ENCODE peak calls at places on chromosomes 4 and X, in eight cellular contexts. Z is HFF-Myc, A is HCT116, W is A549, X is AG10803, N is astrocyte, R is fibroblast of pulmonary artery, E is esophagus squamous epithelium. S is an unnamed sample.

GRCh38 chrX:151713859-151714258 is 2.0 kb upstream of the FATE1 start:
- DNase-seq in Z (no peak), A (peak), W (peak), X (no peak), N (no peak), R (peak), E (no peak), S (no peak)

GRCh38 chr4:27635936-27636913 is 775.6 kb downstream of the STIM2 start:
- DNase-seq in Z (no peak), A (no peak), W (no peak), X (no peak), N (no peak), R (no peak), E (no peak), S (no peak)

GRCh38 chr4:4870493-4871266 is 11.2 kb downstream of the MSX1 start:
- DNase-seq in Z (no peak), A (no peak), W (no peak), X (no peak), N (no peak), R (no peak), E (no peak), S (no peak)

GRCh38 chr4:73573794-73574528 is 46.3 kb downstream of the RASSF6 start:
- DNase-seq in Z (peak), A (peak), W (peak), X (peak), N (peak), R (peak), E (no peak), S (peak)

GRCh38 chr4:137307806-137308205 is 224.5 kb downstream of the PCDH18 start:
- DNase-seq in Z (no peak), A (no peak), W (no peak), X (peak), N (peak), R (peak), E (no peak), S (peak)

GRCh38 chr4:14924945-14925344 is 77.3 kb upstream of the CPEB2 start:
- DNase-seq in Z (no peak), A (no peak), W (no peak), X (no peak), N (no peak), R (no peak), E (no peak), S (no peak)

GRCh38 chr4:110084154-110084553 is 114.3 kb downstream of the ELOVL6 start:
- DNase-seq in Z (no peak), A (no peak), W (no peak), X (no peak), N (no peak), R (no peak), E (no peak), S (no peak)

GRCh38 chr4:11182586-11183357 is 245.9 kb downstream of the HS3ST1 start:
- DNase-seq in Z (no peak), A (no peak), W (no peak), X (no peak), N (peak), R (peak), E (no peak), S (no peak)

GRCh38 chrX:150365953-150366911 is 3.1 kb downstream of the MAMLD1 start:
- DNase-seq in Z (no peak), A (no peak), W (no peak), X (peak), N (peak), R (peak), E (no peak), S (no peak)

GRCh38 chrX:30659421-30659820 is 6.2 kb downstream of the GK start:
- DNase-seq in Z (no peak), A (no peak), W (peak), X (peak), N (peak), R (peak), E (no peak), S (no peak)

GRCh38 chrX:132704769-132705168 is 215.9 kb upstream of the MBNL3 start:
- DNase-seq in Z (no peak), A (no peak), W (no peak), X (no peak), N (no peak), R (no peak), E (no peak), S (no peak)

GRCh38 chr4:10013722-10014121 is 7.6 kb downstream of the SLC2A9 start:
- DNase-seq in Z (no peak), A (peak), W (no peak), X (peak), N (no peak), R (peak), E (no peak), S (no peak)

GRCh38 chr4:2363951-2364653 is 54.3 kb downstream of the ZFYVE28 start:
- DNase-seq in Z (no peak), A (no peak), W (no peak), X (no peak), N (no peak), R (no peak), E (no peak), S (no peak)
- H3K4me3 ChIP-seq in Z (peak), A (no peak), W (no peak), X (peak), N (peak), R (peak), E (peak), S (peak)

GRCh38 chrX:153926594-153926862 is 464 bp upstream of the ARHGAP4 start:
- DNase-seq in Z (no peak), A (no peak), W (no peak), X (no peak), N (no peak), R (no peak), E (no peak), S (no peak)

GRCh38 chrX:153925387-153925738 is 701 bp downstream of the ARHGAP4 start:
- DNase-seq in Z (no peak), A (no peak), W (no peak), X (no peak), N (no peak), R (no peak), E (no peak), S (no peak)

GRCh38 chrX:153927686-153927935 is 1.5 kb upstream of the ARHGAP4 start:
- DNase-seq in Z (no peak), A (no peak), W (peak), X (peak), N (no peak), R (no peak), E (no peak), S (no peak)

GRCh38 chrX:153926863-153927685 is 1.0 kb upstream of the ARHGAP4 start:
- DNase-seq in Z (no peak), A (no peak), W (no peak), X (peak), N (peak), R (peak), E (peak), S (no peak)

GRCh38 chrX:153925739-153926593 is at the start of gene ARHGAP4:
- DNase-seq in Z (no peak), A (peak), W (no peak), X (no peak), N (no peak), R (no peak), E (no peak), S (no peak)
- TF ChIP-seq CTCF in Z (no peak), A (no peak), W (no peak), X (no peak), N (no peak), R (no peak), E (no peak), S (no peak)

GRCh38 chr4:7897811-7898210 is 41.9 kb downstream of the AFAP1 start:
- DNase-seq in Z (no peak), A (no peak), W (no peak), X (no peak), N (peak), R (no peak), E (no peak), S (no peak)

GRCh38 chr4:7894098-7894676 is 45.5 kb downstream of the AFAP1 start:
- DNase-seq in Z (no peak), A (no peak), W (no peak), X (no peak), N (no peak), R (no peak), E (no peak), S (no peak)

GRCh38 chr4:7893539-7893938 is 46.1 kb downstream of the AFAP1 start:
- DNase-seq in Z (no peak), A (no peak), W (no peak), X (no peak), N (no peak), R (no peak), E (no peak), S (no peak)

GRCh38 chr4:7892212-7893019 is 47.2 kb downstream of the AFAP1 start:
- DNase-seq in Z (peak), A (no peak), W (no peak), X (peak), N (peak), R (peak), E (no peak), S (no peak)

DNA sequence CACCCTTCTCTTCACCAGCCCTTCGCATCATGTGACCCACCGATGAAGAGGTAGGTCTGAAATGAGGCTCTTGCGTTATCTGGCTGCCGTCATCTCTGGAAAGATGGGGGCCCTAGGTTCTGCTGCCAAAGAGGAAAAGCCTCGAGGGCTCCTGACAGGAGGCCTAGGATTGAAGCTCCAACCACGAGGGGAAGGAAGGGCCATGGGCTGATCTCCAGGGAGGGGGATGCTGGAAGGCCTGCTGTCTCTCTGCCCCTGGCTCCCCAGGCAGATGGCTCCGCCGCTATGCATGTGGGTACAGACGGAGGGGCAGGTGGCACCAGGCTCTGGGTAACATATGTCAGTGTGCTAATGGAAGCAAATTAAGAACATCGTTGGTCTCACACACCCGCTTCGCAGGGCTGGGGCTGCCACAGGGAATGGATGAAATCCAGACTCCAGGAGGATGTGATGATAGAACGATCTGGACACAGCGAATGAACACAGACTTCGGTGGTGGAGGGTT is 44.9 kb downstream of the AFAP1 start:
- DNase-seq in Z (no peak), A (no peak), W (no peak), X (no peak), N (no peak), R (no peak), E (no peak), S (no peak)
- H3K4me3 ChIP-seq in Z (no peak), A (no peak), W (no peak), X (no peak), N (no peak), R (no peak), E (no peak), S (no peak)

GRCh38 chrX:1485033-1485432 is 32.3 kb upstream of the ASMTL start:
- DNase-seq in Z (no peak), A (no peak), W (no peak), X (no peak), N (no peak), R (no peak), E (no peak), S (no peak)

GRCh38 chrX:1483843-1484637 is 31.3 kb upstream of the ASMTL start:
- DNase-seq in Z (no peak), A (no peak), W (no peak), X (no peak), N (no peak), R (no peak), E (no peak), S (no peak)

GRCh38 chrX:1484638-1485019 is 31.9 kb upstream of the ASMTL start:
- DNase-seq in Z (no peak), A (no peak), W (no peak), X (no peak), N (no peak), R (no peak), E (no peak), S (no peak)

GRCh38 chrX:1480082-1480785 is 27.5 kb upstream of the ASMTL start:
- DNase-seq in Z (no peak), A (no peak), W (no peak), X (no peak), N (no peak), R (no peak), E (no peak), S (no peak)

DNA sequence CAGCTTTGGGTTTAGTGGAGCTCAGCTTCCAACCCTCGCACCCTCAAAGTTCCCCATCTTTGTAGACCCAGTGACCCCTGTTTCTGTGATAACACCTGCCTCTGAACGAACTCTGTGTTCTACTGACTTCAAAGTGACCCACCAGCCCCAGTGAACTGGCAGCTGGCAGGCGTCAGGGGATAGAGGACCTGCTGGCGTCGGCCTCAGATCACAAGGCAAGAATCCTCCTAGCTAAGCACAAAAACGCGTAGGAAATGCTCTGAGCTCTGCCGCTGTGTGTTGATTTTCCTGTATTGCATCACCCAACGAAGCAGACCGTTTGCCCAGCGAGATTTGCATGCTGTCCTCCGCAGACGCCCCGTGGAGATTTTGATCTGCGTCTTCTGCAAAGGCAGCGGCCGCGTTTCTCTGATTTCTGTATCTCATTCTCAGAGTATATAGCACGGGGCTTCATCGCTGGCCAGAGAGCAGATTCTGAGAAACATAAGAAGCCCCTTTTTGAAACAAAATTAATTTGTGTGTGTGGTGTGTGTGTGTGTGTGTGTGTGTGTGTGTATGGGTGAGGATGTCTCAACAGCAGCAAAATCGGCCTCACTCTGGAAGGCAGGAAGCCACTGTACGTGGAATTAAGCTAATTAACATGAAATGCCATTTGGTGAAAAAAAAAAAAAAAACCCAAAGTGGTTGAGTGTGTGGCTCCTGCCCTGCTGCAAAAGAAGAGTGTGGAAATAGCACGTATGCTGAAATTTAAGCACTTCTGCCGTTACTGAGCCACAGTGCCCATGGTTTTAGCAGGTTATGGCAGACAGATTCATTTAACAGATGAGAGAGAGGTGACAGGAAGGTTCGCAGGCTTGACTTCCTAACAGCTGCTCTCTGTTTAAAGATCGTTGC is 29.2 kb upstream of the ASMTL start:
- DNase-seq in Z (peak), A (peak), W (peak), X (peak), N (peak), R (peak), E (no peak), S (peak)
- TF ChIP-seq CTCF in Z (no peak), A (no peak), W (no peak), X (no peak), N (no peak), R (no peak), E (no peak), S (no peak)

GRCh38 chr4:140497428-140497775 is 691 bp downstream of the MGAT4D start:
- DNase-seq in Z (no peak), A (no peak), W (no peak), X (no peak), N (no peak), R (no peak), E (no peak), S (no peak)

DNA sequence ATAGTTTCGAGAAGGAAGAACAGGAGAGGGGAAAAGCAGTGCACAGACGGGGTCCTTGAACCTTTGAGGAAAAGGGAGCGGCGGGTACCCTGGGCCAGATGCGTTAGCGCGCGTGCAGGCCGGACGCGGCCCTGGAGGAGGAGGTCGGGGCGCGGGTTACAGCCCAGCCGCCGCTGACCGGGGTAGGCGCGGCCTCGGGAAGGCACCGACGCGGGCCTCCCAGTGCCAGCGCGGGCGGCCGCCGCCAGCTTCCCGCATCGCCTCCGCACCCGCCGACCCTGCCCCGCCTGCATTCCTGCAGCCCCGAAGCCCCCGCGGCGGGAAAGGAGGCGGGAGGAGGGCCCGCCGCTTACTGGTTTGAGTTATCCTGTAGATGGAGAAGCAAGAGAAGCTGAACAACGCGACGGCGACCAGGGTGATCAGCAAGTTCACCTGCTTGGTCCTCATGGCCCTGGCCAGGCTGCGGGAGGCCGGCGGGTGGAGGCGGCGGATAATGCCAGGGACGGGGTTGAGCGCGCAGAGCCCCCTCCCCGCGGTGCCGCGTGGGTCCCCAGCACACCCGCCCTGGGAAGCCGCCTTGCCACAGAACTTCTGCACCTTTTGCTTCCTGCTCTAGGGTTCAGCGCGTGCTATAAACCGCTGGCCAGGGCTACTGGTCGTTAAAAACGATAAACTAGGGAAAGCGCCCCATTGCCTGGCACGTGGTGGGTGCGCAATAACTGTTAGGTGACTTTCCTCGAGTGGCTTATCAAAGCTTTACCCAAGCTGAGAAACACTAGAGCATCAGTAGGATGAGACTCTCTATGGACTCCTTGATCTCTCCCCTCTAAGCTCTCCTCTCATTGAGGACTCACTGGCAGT is at the start of gene MGAT4D:
- DNase-seq in Z (no peak), A (no peak), W (no peak), X (no peak), N (no peak), R (no peak), E (no peak), S (no peak)
- H3K4me3 ChIP-seq in Z (no peak), A (no peak), W (no peak), X (no peak), N (peak), R (no peak), E (no peak), S (peak)

DNA sequence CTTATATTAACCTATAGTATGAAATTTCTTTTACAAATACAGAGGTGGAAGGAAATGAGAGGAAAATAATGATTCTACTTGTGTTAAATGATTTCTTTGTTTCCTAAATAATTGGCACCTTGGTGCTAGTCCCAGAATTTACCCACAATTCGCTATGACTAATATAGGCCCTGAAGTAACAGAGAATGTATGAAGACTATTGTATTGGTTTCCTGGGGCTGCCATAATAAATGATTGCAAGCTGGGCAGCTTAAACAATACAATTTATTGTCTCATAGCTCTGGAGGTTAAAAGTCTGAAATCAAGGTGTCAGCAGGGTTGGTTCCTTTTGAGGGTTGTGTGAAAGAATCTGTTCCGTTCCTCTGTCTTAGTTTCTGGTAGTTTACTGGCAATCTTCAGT is 74.8 kb upstream of the GPRIN3 start:
- DNase-seq in Z (no peak), A (peak), W (no peak), X (no peak), N (peak), R (no peak), E (no peak), S (no peak)
- TF ChIP-seq CTCF in Z (no peak), A (no peak), W (no peak), X (no peak), N (no peak), R (no peak), E (no peak), S (no peak)

GRCh38 chr4:155799106-155799793 is 40.4 kb downstream of the GUCY1B1 start:
- DNase-seq in Z (no peak), A (no peak), W (no peak), X (peak), N (peak), R (no peak), E (no peak), S (no peak)
- H3K4me3 ChIP-seq in Z (no peak), A (no peak), W (no peak), X (no peak), N (no peak), R (no peak), E (no peak), S (no peak)

GRCh38 chrX:135463937-135464336 is 42.2 kb downstream of the SMIM10L2A start:
- DNase-seq in Z (no peak), A (peak), W (no peak), X (peak), N (no peak), R (peak), E (no peak), S (no peak)
- TF ChIP-seq CTCF in Z (no peak), A (peak), W (no peak), X (peak), N (no peak), R (peak), E (peak), S (peak)

GRCh38 chrX:16101581-16101980 is 21.8 kb upstream of the GRPR start:
- DNase-seq in Z (no peak), A (no peak), W (no peak), X (no peak), N (no peak), R (no peak), E (no peak), S (no peak)

GRCh38 chrX:16100673-16101072 is 22.7 kb upstream of the GRPR start:
- DNase-seq in Z (no peak), A (no peak), W (no peak), X (no peak), N (no peak), R (no peak), E (no peak), S (no peak)

DNA sequence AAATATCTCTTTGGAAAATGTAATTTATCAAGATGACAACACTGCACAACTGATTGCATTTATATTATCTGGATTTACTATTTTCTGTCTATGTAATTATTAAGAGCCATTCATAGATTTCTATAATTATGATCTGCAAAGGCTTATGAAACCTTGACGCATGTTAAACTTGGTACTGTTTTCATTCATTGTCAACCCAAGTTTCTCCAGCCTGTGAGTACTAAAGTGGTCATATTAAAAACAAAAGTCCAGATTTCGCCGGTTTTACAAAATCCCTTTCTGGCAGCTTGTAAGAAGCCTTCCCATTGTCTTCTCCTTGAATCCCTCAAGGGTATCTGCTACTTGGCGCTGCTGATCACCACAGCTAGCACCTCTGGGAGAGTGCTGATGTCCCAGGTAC is 19.7 kb upstream of the GRPR start:
- DNase-seq in Z (no peak), A (no peak), W (no peak), X (no peak), N (no peak), R (no peak), E (no peak), S (no peak)
- H3K4me3 ChIP-seq in Z (no peak), A (no peak), W (no peak), X (no peak), N (no peak), R (no peak), E (no peak), S (no peak)

GRCh38 chrX:32483534-32484136 is 727.7 kb downstream of the DMD start:
- DNase-seq in Z (no peak), A (no peak), W (no peak), X (no peak), N (no peak), R (peak), E (no peak), S (no peak)
- TF ChIP-seq CTCF in Z (no peak), A (peak), W (no peak), X (no peak), N (peak), R (peak), E (no peak), S (peak)

S was measured in retinal pigment epithelial cell.